ENCODE peak calls at places on chromosomes 5 and 9, in seven cellular contexts. P is breast epithelium, C is sigmoid colon, A is stomach, V is HL-60, J is SK-N-SH, R is HCT116. W is an unnamed sample.

GRCh38 chr9:88396836-88397577 is 8.8 kb downstream of the SPIN1 start:
- DNase-seq in R (no peak), A (no peak), V (no peak), C (no peak), J (no peak), P (no peak), W (no peak)

GRCh38 chr5:9380108-9380507 is 165.8 kb downstream of the SEMA5A start:
- DNase-seq in J (no peak), R (no peak), V (no peak), C (no peak), A (no peak), P (no peak), W (no peak)

GRCh38 chr5:2797160-2797559 is 45.7 kb upstream of the IRX2 start:
- DNase-seq in A (no peak), V (no peak), P (no peak), J (no peak), R (no peak), C (no peak), W (no peak)

GRCh38 chr9:70668751-70669150 is 254.3 kb upstream of the KLF9 start:
- DNase-seq in A (no peak), V (no peak), P (no peak), C (no peak), J (no peak), R (no peak), W (no peak)

GRCh38 chr9:120894404-120895226 is 17.6 kb upstream of the PHF19 start:
- DNase-seq in C (no peak), A (peak; percentile 50), P (no peak), R (no peak), J (no peak), V (no peak), W (no peak)

GRCh38 chr5:142611154-142611553 is 74.7 kb downstream of the FGF1 start:
- DNase-seq in P (peak; percentile 75), J (peak; percentile 76), V (no peak), R (peak; percentile 60), C (peak; percentile 80), A (peak; percentile 75), W (no peak)

GRCh38 chr9:79256691-79257213 is 315.0 kb upstream of the TLE4 start:
- DNase-seq in V (no peak), P (no peak), J (no peak), C (no peak), R (no peak), A (no peak), W (no peak)

GRCh38 chr5:92559743-92560142 is 1021.3 kb downstream of the NR2F1-AS1 start:
- DNase-seq in A (no peak), R (peak; percentile 51), V (no peak), J (no peak), C (no peak), P (no peak), W (no peak)

GRCh38 chr5:150329038-150329437 is 26.3 kb upstream of the ARSI start:
- DNase-seq in V (no peak), A (no peak), J (no peak), P (no peak), C (no peak), R (no peak), W (no peak)

GRCh38 chr9:4573634-4574391 is 83.5 kb downstream of the SLC1A1 start:
- DNase-seq in R (no peak), A (no peak), J (no peak), V (no peak), P (no peak), C (no peak), W (no peak)

GRCh38 chr9:75488082-75488713 is 399.9 kb downstream of the OSTF1 start:
- DNase-seq in R (no peak), C (no peak), V (no peak), A (no peak), P (no peak), J (no peak), W (no peak)

GRCh38 chr5:61429906-61430305 is 97.8 kb downstream of the ZSWIM6 start:
- DNase-seq in V (no peak), C (no peak), R (no peak), A (no peak), P (no peak), J (no peak), W (no peak)

GRCh38 chr5:1480806-1481205 is 35.6 kb upstream of the SLC6A3 start:
- DNase-seq in R (no peak), V (no peak), A (no peak), J (no peak), C (no peak), P (no peak), W (no peak)

GRCh38 chr5:92889140-92889539 is 691.9 kb downstream of the NR2F1-AS1 start:
- DNase-seq in C (no peak), A (no peak), R (no peak), V (no peak), P (no peak), J (no peak), W (no peak)

GRCh38 chr5:121462441-121462840 is 389.2 kb upstream of the FTMT start:
- DNase-seq in J (no peak), P (no peak), A (no peak), C (no peak), V (no peak), R (no peak), W (no peak)

GRCh38 chr9:137589441-137590122 is 730 bp downstream of the ZMYND19 start:
- DNase-seq in J (peak; percentile 70), R (no peak), A (no peak), C (no peak), P (no peak), V (no peak), W (no peak)

GRCh38 chr5:145429170-145429569 is 406.0 kb downstream of the PRELID2 start:
- DNase-seq in R (no peak), C (no peak), P (no peak), A (no peak), V (no peak), J (no peak), W (no peak)

GRCh38 chr9:5186416-5187169 is 1.2 kb upstream of the INSL6 start:
- DNase-seq in A (peak; percentile 59), J (peak; percentile 68), R (peak; percentile 48), C (no peak), V (peak; percentile 7), P (no peak), W (no peak)

GRCh38 chr5:138981131-138981530 is 106.0 kb upstream of the LRRTM2 start:
- DNase-seq in A (no peak), P (no peak), R (no peak), C (no peak), V (no peak), J (no peak), W (no peak)

GRCh38 chr9:18544456-18544855 is 70.5 kb downstream of the ADAMTSL1 start:
- DNase-seq in A (no peak), J (no peak), C (no peak), V (no peak), R (no peak), P (no peak), W (no peak)

GRCh38 chr9:131464354-131465000 is 38.2 kb upstream of the POMT1 start:
- DNase-seq in R (no peak), P (peak; percentile 30), J (no peak), A (no peak), V (no peak), C (peak; percentile 59), W (no peak)

GRCh38 chr9:602716-603115 is 238.8 kb upstream of the DMRT1 start:
- DNase-seq in J (no peak), C (no peak), A (no peak), R (no peak), V (no peak), P (no peak), W (no peak)

GRCh38 chr5:22970956-22971618 is 117.9 kb upstream of the CDH12 start:
- DNase-seq in C (no peak), V (no peak), P (no peak), A (no peak), R (no peak), J (no peak), W (no peak)

DNA sequence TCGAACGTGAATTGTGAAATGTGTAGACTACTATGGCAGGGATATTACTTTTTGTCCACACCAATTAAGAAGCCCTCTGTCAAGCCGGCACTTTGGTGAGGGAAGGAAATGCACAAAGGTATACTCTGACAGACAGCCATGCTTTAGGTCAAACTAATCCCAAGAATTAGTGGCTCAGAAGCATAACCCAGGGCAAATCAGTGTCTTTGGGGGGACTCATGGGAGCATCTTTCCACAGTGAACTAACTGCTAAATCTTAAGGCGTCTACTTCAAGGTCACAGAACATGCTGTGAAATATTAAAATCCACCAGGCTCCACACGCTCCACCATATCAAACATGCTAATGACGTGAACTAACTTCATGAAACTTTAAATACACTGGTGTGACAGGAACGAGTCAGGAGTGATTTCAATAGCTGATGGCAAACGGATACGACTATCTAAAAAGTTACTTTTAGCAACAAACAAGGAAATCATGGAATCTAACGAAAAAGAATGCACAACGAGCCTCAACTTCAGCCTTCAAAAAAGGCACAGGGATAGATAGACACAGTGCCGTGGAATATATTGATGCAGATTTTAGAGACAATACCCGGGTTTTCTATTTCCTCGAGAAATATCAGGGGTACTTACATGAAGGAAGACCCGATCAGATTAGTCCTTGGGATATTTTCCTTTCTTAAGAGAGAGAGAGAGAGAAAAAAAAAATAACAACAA is 504 bp downstream of the MEF2C start:
- DNase-seq in P (no peak), J (no peak), A (no peak), V (no peak), R (no peak), C (no peak), W (no peak)
- H3K4me3 ChIP-seq in P (peak overlapping the region; percentile 84), J (peak overlapping the region; percentile 93), A (peak overlapping the region; percentile 56), V (peak overlapping the region; percentile 58), R (peak overlapping the region; percentile 61), C (peak overlapping the region; percentile 59), W (peak overlapping the region; percentile 48)

GRCh38 chr5:172496671-172497371 is 42.5 kb upstream of the SH3PXD2B start:
- DNase-seq in J (peak; percentile 53), V (no peak), R (no peak), P (no peak), A (no peak), C (peak; percentile 72), W (peak; percentile 74)
- TF ChIP-seq POLR2AphosphoS5 in J (no peak), V (no peak), R (no peak), P (no peak), A (no peak), C (no peak), W (no peak)

GRCh38 chr5:158899201-158899600 is 200.5 kb downstream of the EBF1 start:
- DNase-seq in P (no peak), A (no peak), V (no peak), J (no peak), C (no peak), R (no peak), W (no peak)

GRCh38 chr5:158895573-158895972 is 204.1 kb downstream of the EBF1 start:
- DNase-seq in A (no peak), V (no peak), R (no peak), P (no peak), C (no peak), J (no peak), W (no peak)

GRCh38 chr5:158897444-158898160 is 202.1 kb downstream of the EBF1 start:
- DNase-seq in R (no peak), A (no peak), P (no peak), J (no peak), V (no peak), C (no peak), W (no peak)

GRCh38 chr5:158899792-158900191 is 199.9 kb downstream of the EBF1 start:
- DNase-seq in P (no peak), V (no peak), A (no peak), R (no peak), C (peak; percentile 68), J (no peak), W (no peak)

GRCh38 chr5:158898185-158899177 is 201.2 kb downstream of the EBF1 start:
- DNase-seq in V (no peak), P (no peak), C (no peak), R (no peak), J (no peak), A (no peak), W (no peak)
- H3K4me3 ChIP-seq in V (no peak overlapping the region), P (no peak overlapping the region), C (no peak overlapping the region), R (no peak overlapping the region), J (no peak overlapping the region), A (no peak overlapping the region), W (no peak overlapping the region)

GRCh38 chr9:73121375-73121935 is 30.2 kb upstream of the ANXA1 start:
- DNase-seq in C (no peak), J (no peak), V (no peak), R (no peak), P (no peak), A (no peak), W (no peak)
- TF ChIP-seq POLR2AphosphoS5 in C (no peak), J (no peak), V (no peak), R (no peak), P (no peak), A (no peak), W (no peak)

W was measured in vagina.